ENCODE peak calls at places on chromosomes 11 and 22, in four cellular contexts. M is IMR-90, O is K562, S is GM12878. U is an unnamed sample.

GRCh38 chr22:47054231-47055072 is 292.0 kb downstream of the TBC1D22A start:
- DNase-seq in M (no peak), O (no peak), S (no peak), U (no peak)

GRCh38 chr11:92765965-92766371 is 203.5 kb upstream of the MTNR1B start:
- DNase-seq in M (peak), O (no peak), S (no peak), U (no peak)

GRCh38 chr11:87144266-87144665 is 106.5 kb downstream of the TMEM135 start:
- DNase-seq in M (no peak), O (no peak), S (no peak), U (no peak)

GRCh38 chr22:25853501-25853900 is 111.5 kb downstream of the MYO18B start:
- DNase-seq in M (no peak), O (peak), S (no peak), U (no peak)

GRCh38 chr22:41048791-41049717 is 43.3 kb upstream of the EP300 start:
- DNase-seq in M (peak), O (peak), S (no peak), U (no peak)

GRCh38 chr11:73361953-73362776 is 14.0 kb upstream of the RELT start:
- DNase-seq in M (no peak), O (peak), S (no peak), U (no peak)

GRCh38 chr11:88042238-88043032 is 132.8 kb downstream of the RAB38 start:
- DNase-seq in M (no peak), O (no peak), S (no peak), U (no peak)

GRCh38 chr11:35160248-35160820 is 21.4 kb downstream of the CD44 start:
- DNase-seq in M (no peak), O (no peak), S (no peak), U (no peak)

GRCh38 chr11:96049426-96049825 is 125.5 kb upstream of the MTMR2 start:
- DNase-seq in M (peak), O (no peak), S (no peak), U (no peak)

GRCh38 chr11:12485328-12485727 is 108.0 kb downstream of the PARVA start:
- DNase-seq in M (no peak), O (no peak), S (no peak), U (no peak)

GRCh38 chr11:114098927-114099326 is 39.4 kb downstream of the ZBTB16 start:
- DNase-seq in M (no peak), O (no peak), S (no peak), U (no peak)

GRCh38 chr11:96204366-96204659 is 138.7 kb downstream of the MAML2 start:
- DNase-seq in M (no peak), O (no peak), S (no peak), U (no peak)

GRCh38 chr11:19259487-19260345 is 19.0 kb upstream of the E2F8 start:
- DNase-seq in M (peak), O (peak), S (no peak), U (peak)

GRCh38 chr22:30205281-30206115 is 41.1 kb downstream of the LIF start:
- DNase-seq in M (peak), O (no peak), S (no peak), U (peak)

GRCh38 chr22:46090051-46090591 is 60.2 kb upstream of the PPARA start:
- DNase-seq in M (no peak), O (no peak), S (no peak), U (no peak)

GRCh38 chr22:42644422-42645340 is 4.3 kb upstream of the ATP5MGL start:
- DNase-seq in M (no peak), O (no peak), S (no peak), U (no peak)

GRCh38 chr11:68677432-68677831 is 6.9 kb upstream of the GAL start:
- DNase-seq in M (peak), O (peak), S (no peak), U (peak)

GRCh38 chr11:35173011-35173511 is 34.1 kb downstream of the CD44 start:
- DNase-seq in M (peak), O (no peak), S (peak), U (no peak)

GRCh38 chr11:13440100-13440855 is 22.7 kb downstream of the BTBD10 start:
- DNase-seq in M (peak), O (no peak), S (no peak), U (peak)

GRCh38 chr22:38412435-38413084 is 42.4 kb downstream of the KCNJ4 start:
- DNase-seq in M (no peak), O (peak), S (no peak), U (no peak)

GRCh38 chr11:94175545-94175944 is 46.9 kb downstream of the PANX1 start:
- DNase-seq in M (peak), O (no peak), S (no peak), U (no peak)

GRCh38 chr11:110079726-110080125 is 13.5 kb upstream of the ZC3H12C start:
- DNase-seq in M (no peak), O (no peak), S (no peak), U (no peak)

GRCh38 chr11:34439521-34440258 is 956 bp downstream of the CAT start:
- DNase-seq in M (no peak), O (no peak), S (no peak), U (no peak)

GRCh38 chr11:129013737-129014475 is 71.2 kb upstream of the TP53AIP1 start:
- DNase-seq in M (no peak), O (no peak), S (no peak), U (no peak)

GRCh38 chr11:65045728-65046127 is 4.7 kb downstream of the SAC3D1 start:
- DNase-seq in M (no peak), O (no peak), S (no peak), U (no peak)

GRCh38 chr11:116887909-116888556 is 50.6 kb upstream of the APOA1 start:
- DNase-seq in M (peak), O (no peak), S (no peak), U (no peak)

GRCh38 chr11:11843233-11843632 is 1.5 kb downstream of the USP47 start:
- DNase-seq in M (peak), O (no peak), S (no peak), U (peak)

GRCh38 chr22:34508797-34509196 is 557.2 kb upstream of the ISX start:
- DNase-seq in M (no peak), O (no peak), S (no peak), U (no peak)

GRCh38 chr22:47816121-47816915 is 1053.9 kb downstream of the TBC1D22A start:
- DNase-seq in M (no peak), O (no peak), S (no peak), U (no peak)

GRCh38 chr22:50201191-50202129 is 649 bp downstream of the SELENOO start:
- DNase-seq in M (no peak), O (peak), S (no peak), U (no peak)

GRCh38 chr11:126147268-126148111 is 64.0 kb downstream of the RPUSD4 start:
- DNase-seq in M (no peak), O (no peak), S (no peak), U (no peak)

GRCh38 chr11:100674212-100674611 is 12.9 kb upstream of the ARHGAP42 start:
- DNase-seq in M (peak), O (no peak), S (no peak), U (no peak)

DNA sequence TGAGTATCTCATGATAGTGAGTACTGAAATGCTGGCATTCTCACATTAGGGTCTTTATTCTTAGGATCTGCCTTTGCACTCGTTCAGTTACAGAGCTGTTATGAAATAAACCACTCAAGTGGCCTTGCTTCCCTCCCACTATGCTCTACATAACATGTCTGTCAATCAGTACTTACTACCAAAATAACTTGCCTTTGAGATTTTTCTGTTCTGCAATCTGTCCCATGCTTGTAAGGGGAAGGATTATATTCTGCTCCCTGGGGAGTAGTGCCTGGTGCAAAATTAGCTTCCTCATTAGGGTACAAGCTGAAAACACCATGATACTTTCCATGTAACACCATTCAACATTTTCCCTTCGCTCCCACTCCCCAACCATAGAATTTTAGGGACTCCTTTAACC is 1.9 kb upstream of the GRAP2 start:
- DNase-seq in M (no peak), O (no peak), S (peak), U (no peak)
- TF ChIP-seq ELK1 in M (no peak), O (no peak), S (no peak), U (no peak)

GRCh38 chr11:111733009-111733408 is 33.2 kb downstream of the PPP2R1B start:
- DNase-seq in M (peak), O (no peak), S (no peak), U (no peak)
- TF ChIP-seq ELK1 in M (no peak), O (no peak), S (no peak), U (no peak)

GRCh38 chr11:27353593-27354358 is 9.2 kb downstream of the CCDC34 start:
- DNase-seq in M (peak), O (no peak), S (no peak), U (no peak)
- TF ChIP-seq ELK1 in M (no peak), O (no peak), S (no peak), U (no peak)

GRCh38 chr11:44464741-44465140 is 100.7 kb upstream of the CD82 start:
- DNase-seq in M (no peak), O (no peak), S (no peak), U (peak)
- TF ChIP-seq ELK1 in M (no peak), O (no peak), S (no peak), U (no peak)

GRCh38 chr11:9385288-9385902 is 943 bp downstream of the IPO7 start:
- DNase-seq in M (no peak), O (no peak), S (no peak), U (peak)
- TF ChIP-seq ELK1 in M (no peak), O (no peak), S (no peak), U (no peak)

GRCh38 chr11:85717360-85717927 is 31.4 kb upstream of the CCDC89 start:
- DNase-seq in M (no peak), O (no peak), S (no peak), U (no peak)

GRCh38 chr11:85723088-85723487 is 37.1 kb upstream of the CCDC89 start:
- DNase-seq in M (no peak), O (no peak), S (no peak), U (no peak)

GRCh38 chr11:85718991-85719807 is 33.2 kb upstream of the CCDC89 start:
- DNase-seq in M (peak), O (no peak), S (no peak), U (peak)

GRCh38 chr11:85721191-85721590 is 35.2 kb upstream of the CCDC89 start:
- DNase-seq in M (no peak), O (no peak), S (no peak), U (no peak)

GRCh38 chr11:85718126-85718943 is 32.3 kb upstream of the CCDC89 start:
- DNase-seq in M (peak), O (no peak), S (no peak), U (no peak)
- TF ChIP-seq ELK1 in M (no peak), O (no peak), S (no peak), U (no peak)

GRCh38 chr11:66845143-66845875 is 2.1 kb downstream of the RCE1 start:
- DNase-seq in M (no peak), O (no peak), S (no peak), U (no peak)
- TF ChIP-seq ELK1 in M (no peak), O (no peak), S (no peak), U (no peak)